ENCODE peak calls at places on chromosome 10, in nine cellular contexts. D is prostate gland; M is GM23248; P is brain microvascular endothelial cell; T is neural progenitor cell; Q is right cardiac atrium; J is A549; B is stomach; O is CD4-positive, alpha-beta memory T cell. L is an unnamed sample.
A peak's percentile ranks its signal among the peaks of the same experiment; 100 is the strongest.

GRCh38 chr10:20887706-20888535 is 9.2 kb downstream of the NEBL start:
- DNase-seq in M (no peak), Q (no peak), O (no peak), J (no peak), D (no peak), B (no peak), T (no peak), P (no peak), L (no peak)

GRCh38 chr10:70265032-70265689 is 18.6 kb downstream of the NPFFR1 start:
- DNase-seq in B (no peak), J (no peak), T (peak; percentile 74), P (no peak), O (no peak), D (no peak), Q (no peak), M (no peak), L (no peak)

GRCh38 chr10:8034666-8035640 is 19.5 kb upstream of the GATA3 start:
- DNase-seq in O (peak; percentile 16), M (no peak), B (no peak), D (no peak), P (no peak), J (no peak), T (peak; percentile 59), Q (peak; percentile 45), L (no peak)

GRCh38 chr10:61547297-61547696 is 94.1 kb upstream of the TMEM26 start:
- DNase-seq in M (no peak), D (no peak), O (no peak), T (no peak), P (no peak), Q (no peak), J (no peak), B (no peak), L (no peak)

GRCh38 chr10:84267503-84268126 is 22.8 kb downstream of the RGR start:
- DNase-seq in B (peak; percentile 48), O (peak; percentile 52), T (peak; percentile 67), Q (peak; percentile 66), P (peak; percentile 56), D (no peak), J (peak; percentile 26), M (peak; percentile 77), L (no peak)

GRCh38 chr10:7153750-7154149 is 257.1 kb downstream of the SFMBT2 start:
- DNase-seq in O (no peak), T (no peak), P (no peak), J (no peak), Q (no peak), D (no peak), M (no peak), B (no peak), L (no peak)

GRCh38 chr10:102776779-102777417 is 33.1 kb downstream of the WBP1L start:
- DNase-seq in O (no peak), Q (peak; percentile 93), T (peak; percentile 85), M (peak; percentile 96), B (peak; percentile 71), D (peak; percentile 93), P (peak; percentile 99), J (no peak), L (peak; percentile 87)

GRCh38 chr10:79184141-79184625 is 115.4 kb downstream of the ZMIZ1 start:
- DNase-seq in D (no peak), B (peak; percentile 50), T (no peak), Q (peak; percentile 54), P (peak; percentile 72), M (peak; percentile 94), O (no peak), J (peak; percentile 72), L (peak; percentile 85)

GRCh38 chr10:79093658-79094411 is 25.1 kb downstream of the ZMIZ1 start:
- DNase-seq in T (no peak), J (no peak), M (no peak), P (no peak), B (peak; percentile 92), O (no peak), D (peak; percentile 68), Q (peak; percentile 79), L (peak; percentile 92)

DNA sequence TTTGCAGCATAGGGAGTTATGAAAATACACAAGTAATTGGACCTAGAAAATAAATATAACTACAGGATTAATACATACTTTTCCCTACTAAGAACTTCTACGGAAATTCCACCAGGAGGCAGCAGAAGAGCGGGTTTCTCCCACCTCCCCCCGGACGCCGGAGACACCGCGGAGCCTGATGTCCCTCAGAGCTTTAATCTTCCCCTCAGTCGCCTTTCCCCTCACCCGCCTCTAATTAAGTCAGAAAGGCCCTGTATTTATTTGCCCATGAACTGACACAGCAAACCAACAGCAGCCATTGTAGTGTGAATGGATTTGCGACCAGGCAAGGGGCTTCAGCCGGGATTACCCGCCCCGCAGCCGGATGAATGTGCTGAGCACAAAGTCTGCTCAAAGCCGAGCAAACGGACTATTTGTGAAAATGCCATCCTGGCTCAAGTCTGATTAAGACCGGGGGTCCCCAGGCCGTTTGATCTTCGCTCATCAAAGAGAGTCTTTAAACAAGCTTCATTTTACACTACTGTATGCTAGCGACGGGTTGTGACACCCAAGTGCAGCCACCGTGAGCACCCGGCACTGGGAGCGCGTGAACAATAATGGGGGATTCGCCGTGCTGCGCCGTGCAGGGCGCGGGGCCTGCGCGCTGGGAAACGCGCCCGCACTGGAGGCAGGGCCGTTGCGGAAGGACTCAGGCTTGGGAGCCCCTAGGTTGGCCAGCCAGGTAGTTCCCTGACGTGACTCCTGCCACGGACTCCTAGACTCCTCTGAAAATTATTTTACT is 5.6 kb upstream of the DKK1 start:
- DNase-seq in M (peak; percentile 87), Q (peak; percentile 78), P (peak; percentile 60), J (peak; percentile 62), O (no peak), B (peak; percentile 46), D (peak; percentile 62), T (peak; percentile 92), L (no peak)
- H3K27ac ChIP-seq in M (no peak overlapping the region), Q (no peak overlapping the region), P (peak overlapping the region; percentile 3), J (peak overlapping the region; percentile 82), O (no peak overlapping the region), B (no peak overlapping the region), D (no peak overlapping the region), T (no peak overlapping the region), L (no peak overlapping the region)

GRCh38 chr10:109891105-109891504 is 32.2 kb downstream of the XPNPEP1 start:
- DNase-seq in B (no peak), T (no peak), M (peak; percentile 66), P (no peak), O (no peak), J (no peak), D (no peak), Q (no peak), L (no peak)

GRCh38 chr10:109892885-109893284 is 30.4 kb downstream of the XPNPEP1 start:
- DNase-seq in M (peak; percentile 93), P (no peak), B (no peak), D (no peak), Q (no peak), O (no peak), J (no peak), T (peak; percentile 66), L (no peak)

GRCh38 chr10:109889867-109890266 is 33.4 kb downstream of the XPNPEP1 start:
- DNase-seq in D (no peak), J (no peak), Q (no peak), O (no peak), M (peak; percentile 86), B (no peak), T (no peak), P (peak; percentile 89), L (no peak)

GRCh38 chr10:109893371-109893770 is 29.9 kb downstream of the XPNPEP1 start:
- DNase-seq in T (no peak), Q (no peak), B (no peak), D (no peak), M (no peak), P (no peak), J (no peak), O (no peak), L (no peak)

GRCh38 chr10:109892087-109892486 is 31.2 kb downstream of the XPNPEP1 start:
- DNase-seq in Q (no peak), O (no peak), M (no peak), J (no peak), D (no peak), T (no peak), B (peak; percentile 38), P (no peak), L (no peak)
- H3K4me3 ChIP-seq in Q (no peak overlapping the region), O (no peak overlapping the region), M (no peak overlapping the region), J (no peak overlapping the region), D (no peak overlapping the region), T (no peak overlapping the region), B (no peak overlapping the region), P (no peak overlapping the region), L (no peak overlapping the region)

DNA sequence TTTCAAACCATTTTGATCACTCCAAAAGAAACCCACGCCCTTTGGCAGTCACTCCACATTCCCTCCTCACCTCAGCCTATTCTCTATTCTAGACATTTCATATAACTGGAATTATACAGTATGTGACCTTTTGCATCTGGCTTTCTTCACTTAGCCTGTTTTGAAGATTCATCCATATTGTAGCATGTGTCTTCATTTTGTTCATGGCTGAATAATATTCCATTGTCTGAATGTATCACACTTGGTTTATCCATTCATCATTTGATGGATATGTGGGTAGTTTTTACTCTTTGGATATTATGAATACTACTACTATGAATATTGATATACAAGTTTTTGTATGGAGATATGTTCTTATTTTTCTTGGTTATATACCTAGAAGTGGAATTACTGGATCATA is 3.5 kb upstream of the OTUD1 start:
- DNase-seq in J (no peak), D (no peak), T (no peak), M (no peak), O (no peak), B (no peak), P (no peak), Q (no peak), L (no peak)
- H3K27ac ChIP-seq in J (no peak overlapping the region), D (no peak overlapping the region), T (no peak overlapping the region), M (no peak overlapping the region), O (no peak overlapping the region), B (no peak overlapping the region), P (no peak overlapping the region), Q (no peak overlapping the region), L (no peak overlapping the region)

GRCh38 chr10:112839928-112840654 is 110.0 kb upstream of the TCF7L2 start:
- DNase-seq in B (no peak), D (no peak), J (no peak), T (no peak), O (no peak), Q (no peak), P (no peak), M (no peak), L (no peak)

GRCh38 chr10:112845145-112845544 is 104.9 kb upstream of the TCF7L2 start:
- DNase-seq in B (no peak), D (no peak), M (no peak), T (no peak), O (no peak), Q (no peak), J (no peak), P (no peak), L (peak; percentile 76)

GRCh38 chr10:112843623-112844022 is 106.4 kb upstream of the TCF7L2 start:
- DNase-seq in B (no peak), M (no peak), J (no peak), Q (no peak), P (no peak), D (no peak), O (no peak), T (no peak), L (no peak)

GRCh38 chr10:112844681-112845080 is 105.4 kb upstream of the TCF7L2 start:
- DNase-seq in P (peak; percentile 47), D (no peak), T (no peak), J (no peak), M (no peak), B (no peak), Q (no peak), O (no peak), L (no peak)

DNA sequence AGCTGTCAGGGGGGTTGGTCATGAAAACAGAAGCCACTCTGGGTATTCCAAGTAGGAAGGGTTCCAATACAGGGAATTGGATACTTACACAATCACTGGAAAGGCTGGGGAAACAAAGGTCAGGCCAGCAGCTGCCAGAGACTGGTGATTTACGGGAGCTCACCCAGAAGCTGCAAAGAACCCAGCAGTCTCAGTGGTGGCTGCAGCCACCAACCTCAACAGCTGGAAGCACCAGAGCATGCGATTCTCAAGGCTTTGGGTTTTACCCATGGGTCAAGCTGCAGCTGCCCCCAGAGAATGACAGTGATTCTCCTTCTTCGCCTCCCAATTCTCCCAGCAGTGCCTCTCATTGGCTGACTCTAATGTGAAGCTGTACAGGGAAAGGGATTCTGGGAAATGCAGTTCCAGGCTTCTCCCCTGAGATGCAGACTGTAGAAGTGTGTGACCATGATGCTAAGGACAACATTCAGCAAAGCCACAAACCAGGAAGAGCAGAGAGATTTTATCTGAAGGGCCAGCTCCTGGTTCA is 107.2 kb upstream of the TCF7L2 start:
- DNase-seq in Q (no peak), J (no peak), T (peak; percentile 38), O (no peak), B (no peak), D (no peak), M (peak; percentile 6), P (peak; percentile 11), L (peak; percentile 87)
- H3K4me3 ChIP-seq in Q (no peak overlapping the region), J (no peak overlapping the region), T (no peak overlapping the region), O (no peak overlapping the region), B (no peak overlapping the region), D (no peak overlapping the region), M (no peak overlapping the region), P (no peak overlapping the region), L (no peak overlapping the region)